ENCODE peak calls at places on chromosomes 13 and 19, in nine cellular contexts. M is CD4-positive, CD25-positive, alpha-beta regulatory T cell; Z is stomach; L is lower lobe of right lung; X is HCT116; I is heart left ventricle; C is heart right ventricle; R is GM23338; S is A549. T is an unnamed sample.
A peak's percentile ranks its signal among the peaks of the same experiment; 100 is the strongest.

GRCh38 chr19:10736189-10736588 is 18.3 kb downstream of the DNM2 start:
- DNase-seq in M (no peak), Z (no peak), L (no peak), X (no peak), I (no peak), C (no peak), R (no peak), S (no peak), T (no peak)

GRCh38 chr13:109938255-109938936 is 152.0 kb upstream of the IRS2 start:
- DNase-seq in M (no peak), Z (no peak), L (no peak), X (no peak), I (no peak), C (no peak), R (no peak), S (no peak), T (no peak)

GRCh38 chr19:801030-801860 is 4.0 kb downstream of the PTBP1 start:
- DNase-seq in M (no peak), Z (peak; percentile 84), L (peak; percentile 88), X (no peak), I (peak; percentile 82), C (peak; percentile 84), R (peak; percentile 15), S (no peak), T (no peak)

GRCh38 chr19:49534632-49535385 is 7.0 kb downstream of the RCN3 start:
- DNase-seq in M (no peak), Z (no peak), L (no peak), X (no peak), I (no peak), C (no peak), R (no peak), S (no peak), T (no peak)

GRCh38 chr19:36377541-36378178 is 1.3 kb downstream of the ZFP14 start:
- DNase-seq in M (no peak), Z (no peak), L (no peak), X (no peak), I (no peak), C (no peak), R (no peak), S (no peak), T (no peak)

GRCh38 chr13:41944635-41945401 is 16.1 kb downstream of the VWA8 start:
- DNase-seq in M (no peak), Z (no peak), L (no peak), X (no peak), I (no peak), C (no peak), R (no peak), S (no peak), T (no peak)

GRCh38 chr13:109000207-109000606 is 370.8 kb downstream of the MYO16 start:
- DNase-seq in M (no peak), Z (no peak), L (no peak), X (no peak), I (no peak), C (no peak), R (no peak), S (no peak), T (no peak)

GRCh38 chr19:6564393-6564792 is 26.6 kb downstream of the CD70 start:
- DNase-seq in M (no peak), Z (no peak), L (no peak), X (no peak), I (no peak), C (no peak), R (peak; percentile 44), S (no peak), T (no peak)

GRCh38 chr13:87557788-87558187 is 113.4 kb upstream of the SLITRK5 start:
- DNase-seq in M (no peak), Z (no peak), L (no peak), X (no peak), I (no peak), C (no peak), R (no peak), S (no peak), T (no peak)

GRCh38 chr19:17803264-17803896 is 8.4 kb downstream of the B3GNT3 start:
- DNase-seq in M (no peak), Z (no peak), L (peak; percentile 68), X (no peak), I (no peak), C (peak; percentile 20), R (no peak), S (no peak), T (no peak)

DNA sequence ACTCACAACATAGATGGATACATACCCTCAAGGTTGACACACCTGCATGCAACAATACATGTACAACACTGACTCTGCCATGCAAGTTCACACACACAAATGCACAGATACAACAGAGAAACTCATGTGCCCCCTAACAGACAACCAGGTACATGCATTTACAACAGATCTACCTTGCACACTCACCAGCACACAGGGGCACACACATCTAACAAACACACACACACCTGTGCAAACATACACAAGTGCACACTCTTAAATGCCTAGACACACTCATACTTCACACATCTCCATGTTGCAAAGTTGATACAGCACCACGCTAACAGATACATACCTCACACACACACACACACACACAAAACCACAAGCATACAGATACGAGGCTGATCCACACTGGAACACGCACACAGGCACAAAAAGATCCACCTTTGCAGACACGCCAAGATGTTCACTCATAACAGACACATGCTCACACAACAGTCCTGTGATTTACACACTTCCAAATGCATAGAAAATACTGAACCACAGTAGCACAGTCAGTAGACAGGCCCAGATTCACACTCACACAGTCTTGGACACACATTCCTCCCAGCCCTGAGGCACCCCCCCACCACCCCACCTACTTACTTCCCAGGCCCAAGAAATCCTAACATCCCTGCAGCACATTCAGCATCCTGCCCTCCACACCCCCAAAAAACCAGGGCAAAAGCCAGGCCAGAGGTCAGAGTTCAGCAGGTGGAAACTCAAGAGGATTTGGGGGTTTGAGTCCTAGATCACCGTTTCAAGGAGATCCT is 1.4 kb downstream of the LRFN1 start:
- DNase-seq in M (no peak), Z (no peak), L (no peak), X (no peak), I (no peak), C (no peak), R (no peak), S (no peak), T (no peak)
- H3K4me3 ChIP-seq in M (no peak overlapping the region), Z (no peak overlapping the region), L (no peak overlapping the region), X (peak overlapping the region; percentile 82), I (no peak overlapping the region), C (no peak overlapping the region), R (peak overlapping the region; percentile 83), S (peak overlapping the region; percentile 82), T (peak overlapping the region; percentile 57)

DNA sequence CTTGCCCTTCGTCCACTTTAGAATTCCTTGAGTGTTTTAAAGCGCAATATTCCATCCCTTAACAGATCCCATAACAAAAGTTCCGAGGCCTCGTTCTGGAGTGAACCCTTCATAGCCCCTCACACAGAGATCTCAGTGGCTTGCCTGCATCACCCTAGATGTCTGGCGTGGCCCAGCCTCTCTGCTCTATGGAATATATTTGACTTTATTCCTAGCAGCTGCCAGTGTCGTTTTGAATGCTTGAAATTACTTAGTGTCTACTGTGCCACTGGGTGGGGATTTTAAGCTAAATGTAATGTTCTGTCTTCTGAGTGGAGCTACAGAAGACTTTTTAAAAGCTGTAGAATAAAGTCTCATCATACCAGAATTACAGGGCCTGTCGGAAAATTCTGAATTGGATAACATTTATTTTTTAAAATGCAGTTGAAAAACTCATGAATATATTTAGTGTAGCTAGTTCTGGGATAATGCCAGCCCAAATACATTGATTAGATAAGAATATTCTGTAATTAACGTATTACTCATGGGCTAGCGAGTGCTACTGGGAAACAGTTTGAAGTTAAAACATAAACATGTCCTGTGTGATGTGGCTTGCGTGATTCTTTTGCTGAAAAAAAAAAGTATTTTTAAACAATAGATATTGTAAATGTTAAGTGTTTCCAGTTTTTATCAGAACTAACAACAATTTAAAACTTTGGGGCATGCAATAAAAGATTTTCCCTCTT is 111.8 kb downstream of the ESD start:
- DNase-seq in M (no peak), Z (no peak), L (no peak), X (no peak), I (no peak), C (no peak), R (no peak), S (no peak), T (no peak)
- H3K27ac ChIP-seq in M (no peak overlapping the region), Z (peak overlapping the region; percentile 48), L (no peak overlapping the region), X (no peak overlapping the region), I (peak overlapping the region; percentile 61), C (peak overlapping the region; percentile 40), R (peak overlapping the region; percentile 0), S (peak overlapping the region; percentile 64), T (no peak overlapping the region)

DNA sequence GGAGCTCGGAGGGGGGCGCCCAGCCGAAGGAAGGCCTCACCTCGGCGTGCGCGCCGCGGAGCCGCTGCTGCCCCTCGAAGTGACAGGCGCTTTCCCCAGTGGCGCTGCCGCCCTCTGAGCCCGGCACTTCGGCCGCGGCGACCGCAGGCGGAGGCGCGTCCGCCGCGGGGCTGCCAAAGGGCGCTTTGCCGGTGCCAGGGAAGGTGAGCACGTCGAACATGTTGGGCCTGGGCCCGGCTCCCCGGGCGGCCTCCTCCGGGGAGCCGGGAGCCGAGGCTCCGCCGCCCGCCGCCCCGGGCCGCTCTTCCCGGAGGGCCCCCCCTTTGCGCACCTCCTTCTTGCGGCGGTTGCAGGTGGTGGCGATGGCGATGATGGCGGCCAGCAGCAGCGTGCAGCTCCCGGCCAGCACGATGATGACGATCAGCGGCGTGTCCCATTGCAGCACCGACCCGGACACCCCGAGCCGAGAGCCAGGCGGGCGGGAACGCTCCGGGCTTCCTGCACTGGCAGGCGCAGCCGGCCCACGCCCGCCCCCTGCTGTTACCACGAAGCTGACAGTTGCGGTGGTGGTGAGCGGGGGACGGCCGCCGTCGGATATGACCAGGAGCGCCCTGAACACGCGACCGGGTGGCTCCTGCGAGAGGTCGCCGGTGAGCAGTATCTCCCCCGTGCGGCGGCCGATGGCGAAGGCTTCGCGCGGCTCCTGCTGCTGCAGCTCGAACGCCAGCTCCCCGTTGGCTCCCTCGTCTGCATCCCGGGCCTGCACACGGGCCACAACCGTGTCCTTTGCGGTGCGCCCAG is 2.5 kb downstream of the PCDH8 start:
- DNase-seq in M (no peak), Z (no peak), L (peak; percentile 47), X (no peak), I (no peak), C (peak; percentile 21), R (peak; percentile 82), S (no peak), T (no peak)
- H3K4me3 ChIP-seq in M (no peak overlapping the region), Z (peak overlapping the region; percentile 29), L (no peak overlapping the region), X (no peak overlapping the region), I (no peak overlapping the region), C (peak overlapping the region; percentile 11), R (peak overlapping the region; percentile 91), S (no peak overlapping the region), T (no peak overlapping the region)

GRCh38 chr19:39360599-39360998 is 18.4 kb downstream of the SAMD4B start:
- DNase-seq in M (no peak), Z (no peak), L (no peak), X (no peak), I (no peak), C (no peak), R (no peak), S (no peak), T (no peak)

GRCh38 chr19:39363909-39364457 is 21.8 kb downstream of the SAMD4B start:
- DNase-seq in M (no peak), Z (no peak), L (no peak), X (no peak), I (no peak), C (peak; percentile 33), R (no peak), S (no peak), T (no peak)

GRCh38 chr19:39369200-39369599 is 21.7 kb downstream of the PAF1 start:
- DNase-seq in M (no peak), Z (no peak), L (no peak), X (no peak), I (no peak), C (no peak), R (no peak), S (no peak), T (no peak)

GRCh38 chr19:39362682-39363657 is 20.7 kb downstream of the SAMD4B start:
- DNase-seq in M (no peak), Z (no peak), L (no peak), X (no peak), I (no peak), C (no peak), R (no peak), S (no peak), T (no peak)

GRCh38 chr19:39365531-39365930 is 23.3 kb downstream of the SAMD4B start:
- DNase-seq in M (no peak), Z (no peak), L (no peak), X (no peak), I (no peak), C (no peak), R (no peak), S (no peak), T (no peak)
- H3K27ac ChIP-seq in M (no peak overlapping the region), Z (peak overlapping the region; percentile 4), L (no peak overlapping the region), X (no peak overlapping the region), I (no peak overlapping the region), C (no peak overlapping the region), R (no peak overlapping the region), S (no peak overlapping the region), T (peak overlapping the region; percentile 81)

T was measured in vagina.